ENCODE peak calls at places on chromosomes 3 and 15, in ten cellular contexts. O, M, W, G, C, X, S, N, Q and V are unnamed samples.

GRCh38 chr3:43894176-43895049 is 203.7 kb downstream of the ABHD5 start:
- DNase-seq in C (peak; percentile 10), S (peak; percentile 44), Q (no peak), G (peak; percentile 41), O (peak; percentile 83), X (peak; percentile 37), N (peak; percentile 64), M (peak; percentile 16), W (no peak), V (peak; percentile 69)

GRCh38 chr3:158970006-158970405 is 168.2 kb downstream of the MFSD1 start:
- DNase-seq in M (no peak), N (no peak), S (no peak), G (no peak), W (no peak), Q (no peak), C (no peak), X (no peak), O (no peak), V (no peak)

GRCh38 chr3:42476225-42477160 is 25.9 kb upstream of the VIPR1 start:
- DNase-seq in S (peak; percentile 34), M (no peak), W (no peak), X (no peak), O (peak; percentile 89), Q (no peak), G (no peak), C (no peak), N (peak; percentile 91), V (peak; percentile 51)

GRCh38 chr15:38127306-38127731 is 125.3 kb upstream of the SPRED1 start:
- DNase-seq in C (peak; percentile 12), G (no peak), N (no peak), M (no peak), Q (no peak), W (no peak), X (no peak), S (no peak), O (no peak), V (peak; percentile 46)

GRCh38 chr3:12193485-12194165 is 34.9 kb upstream of the TIMP4 start:
- DNase-seq in O (no peak), G (peak; percentile 97), S (no peak), Q (peak; percentile 95), W (peak; percentile 97), N (no peak), X (no peak), C (peak; percentile 92), M (peak; percentile 95), V (peak; percentile 99)

GRCh38 chr3:167113466-167113865 is 266.6 kb downstream of the ZBBX start:
- DNase-seq in O (no peak), X (no peak), C (no peak), M (no peak), G (no peak), Q (no peak), W (no peak), N (no peak), S (no peak), V (no peak)

GRCh38 chr3:132652640-132653270 is 6.9 kb downstream of the ACAD11 start:
- DNase-seq in S (no peak), C (no peak), G (no peak), O (no peak), N (no peak), W (no peak), M (no peak), X (no peak), Q (no peak), V (peak; percentile 33)

GRCh38 chr15:53658827-53659226 is 100.6 kb downstream of the WDR72 start:
- DNase-seq in G (no peak), O (no peak), W (no peak), N (no peak), M (no peak), C (no peak), X (no peak), S (no peak), Q (no peak), V (no peak)

GRCh38 chr3:152048826-152049225 is 175.4 kb downstream of the SUCNR1 start:
- DNase-seq in Q (no peak), G (no peak), C (no peak), N (no peak), S (no peak), X (no peak), M (no peak), O (no peak), W (no peak), V (no peak)

GRCh38 chr3:172102123-172102882 is 62.9 kb downstream of the FNDC3B start:
- DNase-seq in M (no peak), Q (no peak), O (no peak), X (peak; percentile 28), N (no peak), G (no peak), C (peak; percentile 57), W (no peak), S (no peak), V (no peak)

GRCh38 chr3:175255698-175256097 is 396.6 kb downstream of the NAALADL2 start:
- DNase-seq in O (no peak), W (no peak), G (peak; percentile 42), Q (no peak), C (peak; percentile 4), N (no peak), S (no peak), X (no peak), M (no peak), V (peak; percentile 49)

GRCh38 chr3:27606537-27606936 is 115.6 kb downstream of the EOMES start:
- DNase-seq in O (no peak), W (no peak), C (no peak), X (no peak), G (peak; percentile 43), M (no peak), Q (no peak), S (no peak), N (no peak), V (peak; percentile 66)

GRCh38 chr3:172154768-172155649 is 115.6 kb downstream of the FNDC3B start:
- DNase-seq in S (no peak), G (no peak), N (no peak), X (no peak), O (no peak), W (no peak), M (no peak), Q (no peak), C (no peak), V (peak; percentile 41)

GRCh38 chr15:85314653-85315052 is 65.8 kb upstream of the AKAP13 start:
- DNase-seq in Q (no peak), X (no peak), C (no peak), W (no peak), N (no peak), M (no peak), O (no peak), S (no peak), G (peak; percentile 44), V (no peak)

GRCh38 chr3:187954486-187955075 is 199.4 kb upstream of the LPP start:
- DNase-seq in Q (no peak), S (no peak), O (no peak), W (peak; percentile 45), G (peak; percentile 84), C (no peak), N (no peak), M (peak; percentile 55), X (no peak), V (peak; percentile 74)

GRCh38 chr15:84981711-84982300 is at the start of gene PDE8A:
- DNase-seq in M (no peak), C (peak; percentile 69), O (peak; percentile 78), N (peak; percentile 75), Q (no peak), S (peak; percentile 68), X (peak; percentile 51), G (no peak), W (no peak), V (no peak)

GRCh38 chr3:71926242-71926560 is 141.3 kb upstream of the PROK2 start:
- DNase-seq in X (no peak), S (no peak), C (no peak), G (no peak), Q (no peak), M (no peak), N (no peak), O (no peak), W (no peak), V (peak; percentile 12)
- TF ChIP-seq CTCF in X (peak; percentile 66), S (peak; percentile 14), C (no peak), G (peak; percentile 46), Q (no peak), M (peak; percentile 18), N (peak; percentile 30), O (peak; percentile 55), W (peak; percentile 8), V (peak; percentile 18)

DNA sequence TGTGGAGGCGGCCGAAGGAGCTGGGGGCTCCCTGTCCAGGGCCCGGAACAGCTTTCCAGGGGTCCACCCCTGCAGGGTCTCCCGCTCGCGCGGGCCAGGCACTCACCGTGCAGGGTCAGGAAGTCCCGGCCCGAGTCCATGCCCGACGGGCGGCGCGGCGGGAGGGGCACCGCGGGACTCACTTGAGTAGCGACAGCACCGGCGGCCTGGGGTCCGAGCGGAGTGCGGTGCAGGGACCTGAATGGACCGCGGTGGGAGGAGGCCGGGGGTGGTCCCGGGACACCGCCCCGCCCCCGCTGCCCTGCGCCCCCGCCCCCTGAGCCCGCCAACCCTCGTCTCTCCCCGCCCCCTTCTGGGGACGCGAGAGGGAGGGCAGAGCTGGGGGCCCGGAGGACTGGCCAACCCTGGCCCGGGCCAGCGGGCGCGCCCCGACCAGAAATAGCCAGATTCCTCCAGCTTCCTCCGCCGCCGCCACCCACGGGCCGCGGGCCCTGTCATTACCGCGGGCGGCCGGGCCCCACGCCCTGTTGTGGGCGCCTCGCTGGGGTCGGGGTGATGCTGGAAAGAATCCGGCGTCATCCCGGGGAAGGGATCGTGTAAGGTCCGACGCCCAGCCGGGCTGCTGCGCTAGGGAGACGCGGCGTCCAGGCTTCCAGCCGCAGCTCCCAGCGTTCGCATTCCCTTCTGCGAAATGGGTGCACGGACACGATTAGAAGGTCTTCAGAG is at the start of gene PLCD1:
- DNase-seq in M (no peak), O (peak; percentile 96), Q (no peak), C (no peak), W (no peak), S (peak; percentile 86), G (no peak), N (peak; percentile 85), X (peak; percentile 29), V (peak; percentile 71)
- H3K4me3 ChIP-seq in M (peak within 1 kb of the TSS; percentile 74), O (peak within 1 kb of the TSS; percentile 76), Q (peak within 1 kb of the TSS; percentile 63), C (no peak within 1 kb of the TSS), W (peak within 1 kb of the TSS; percentile 66), S (peak within 1 kb of the TSS; percentile 95), G (peak within 1 kb of the TSS; percentile 61), N (peak within 1 kb of the TSS; percentile 81), X (peak within 1 kb of the TSS; percentile 54), V (peak within 1 kb of the TSS; percentile 75)

GRCh38 chr3:29144807-29145206 is 136.1 kb upstream of the RBMS3 start:
- DNase-seq in Q (peak; percentile 11), G (peak; percentile 88), S (peak; percentile 10), W (peak; percentile 28), C (no peak), M (peak; percentile 8), X (no peak), N (no peak), O (no peak), V (peak; percentile 48)
- TF ChIP-seq CTCF in Q (peak; percentile 47), G (peak; percentile 54), S (peak; percentile 63), W (peak; percentile 33), C (no peak), M (peak; percentile 34), X (peak; percentile 9), N (no peak), O (peak; percentile 27), V (no peak)

DNA sequence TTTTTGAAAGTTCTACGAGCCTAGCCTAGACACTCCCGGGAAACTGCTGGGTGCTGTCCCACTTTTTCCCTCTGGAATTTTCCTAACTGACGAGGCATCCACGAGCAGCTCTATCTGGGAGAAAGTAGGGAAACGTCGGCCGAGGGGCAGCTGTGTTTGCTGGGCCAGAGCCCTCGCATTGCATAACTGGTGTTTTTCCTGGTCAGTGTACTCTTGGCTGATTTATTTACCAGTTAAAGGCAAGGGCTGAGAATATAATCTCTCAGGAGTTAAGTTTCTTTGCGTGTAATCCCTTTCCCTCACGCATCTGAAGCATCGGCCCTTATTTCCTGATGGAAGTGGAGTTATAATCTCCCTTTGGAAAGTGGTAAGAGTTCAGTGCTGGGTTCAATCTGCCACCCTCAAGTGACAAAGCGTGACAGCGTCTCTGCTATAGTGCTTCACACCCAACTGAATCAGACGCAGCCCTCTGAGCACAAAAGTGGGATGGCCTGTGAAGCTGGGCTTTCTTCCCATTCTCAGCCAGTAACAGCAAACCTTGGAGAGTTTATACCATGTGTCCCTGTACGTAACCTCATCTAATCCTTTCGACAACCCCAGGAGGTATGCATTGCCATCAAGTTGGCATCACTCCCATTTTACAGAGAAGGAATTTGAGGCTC is 311.5 kb downstream of the RORA start:
- DNase-seq in W (no peak), G (no peak), O (peak; percentile 74), M (no peak), N (no peak), C (no peak), Q (no peak), X (no peak), S (peak; percentile 58), V (peak; percentile 58)
- H3K4me3 ChIP-seq in W (no peak overlapping the region), G (no peak overlapping the region), O (peak overlapping the region; percentile 19), M (no peak overlapping the region), N (no peak overlapping the region), C (no peak overlapping the region), Q (no peak overlapping the region), X (no peak overlapping the region), S (peak overlapping the region; percentile 3), V (no peak overlapping the region)